ENCODE peak calls at places on chromosomes 2 and 18, in four cellular contexts. One of them, this sample, is unnamed.

GRCh38 chr2:238096311-238097011 is 3.7 kb upstream of the ESPNL start:
- DNase-seq in uterus: no peak
- DNase-seq in myocyte: no peak
- DNase-seq in HuH-7.5: no peak
- DNase-seq in this sample: no peak

GRCh38 chr2:41934323-41935003 is 113.4 kb upstream of the PKDCC start:
- DNase-seq in uterus: peak
- DNase-seq in myocyte: peak
- DNase-seq in HuH-7.5: no peak
- DNase-seq in this sample: peak

GRCh38 chr2:43414586-43415125 is 181.2 kb downstream of the THADA start:
- DNase-seq in uterus: no peak
- DNase-seq in myocyte: no peak
- DNase-seq in HuH-7.5: no peak
- DNase-seq in this sample: no peak

GRCh38 chr2:85706604-85707296 is 12.6 kb downstream of the GNLY start:
- DNase-seq in uterus: no peak
- DNase-seq in myocyte: no peak
- DNase-seq in HuH-7.5: no peak
- DNase-seq in this sample: no peak

GRCh38 chr2:86211033-86211795 is 12.0 kb downstream of the MRPL35 start:
- DNase-seq in uterus: no peak
- DNase-seq in myocyte: no peak
- DNase-seq in HuH-7.5: no peak
- DNase-seq in this sample: no peak

GRCh38 chr2:204024503-204024902 is 87.9 kb downstream of the ICOS start:
- DNase-seq in uterus: peak
- DNase-seq in myocyte: peak
- DNase-seq in HuH-7.5: peak
- DNase-seq in this sample: peak

GRCh38 chr2:118860506-118860905 is 13.1 kb upstream of the EN1 start:
- DNase-seq in uterus: no peak
- DNase-seq in myocyte: no peak
- DNase-seq in HuH-7.5: no peak
- DNase-seq in this sample: no peak

GRCh38 chr2:216740557-216741222 is 45.3 kb upstream of the IGFBP5 start:
- DNase-seq in uterus: no peak
- DNase-seq in myocyte: no peak
- DNase-seq in HuH-7.5: no peak
- DNase-seq in this sample: no peak

GRCh38 chr2:206708286-206708685 is 9.9 kb downstream of the DYTN start:
- DNase-seq in uterus: no peak
- DNase-seq in myocyte: no peak
- DNase-seq in HuH-7.5: no peak
- DNase-seq in this sample: no peak

GRCh38 chr18:45006934-45007333 is 326.2 kb downstream of the SETBP1 start:
- DNase-seq in uterus: no peak
- DNase-seq in myocyte: no peak
- DNase-seq in HuH-7.5: no peak
- DNase-seq in this sample: no peak